ENCODE peak calls at places on chromosomes 6 and 20, in four cellular contexts. D, K, I and W are unnamed samples.

GRCh38 chr20:44208770-44209169 is 1.8 kb downstream of the OSER1 start:
- DNase-seq in D (no peak), K (no peak), I (no peak), W (no peak)

GRCh38 chr6:140073456-140073855 is 699.0 kb upstream of the CITED2 start:
- DNase-seq in D (no peak), K (no peak), I (no peak), W (peak)

GRCh38 chr6:157514659-157515496 is 133.9 kb downstream of the ZDHHC14 start:
- DNase-seq in D (no peak), K (no peak), I (no peak), W (peak)

GRCh38 chr6:47047479-47048411 is 5.6 kb upstream of the ADGRF1 start:
- DNase-seq in D (peak), K (peak), I (peak), W (peak)

GRCh38 chr6:26352315-26352714 is 12.7 kb upstream of the BTN3A2 start:
- DNase-seq in D (no peak), K (no peak), I (no peak), W (no peak)

GRCh38 chr6:122832515-122833228 is 43.6 kb downstream of the SMPDL3A start:
- DNase-seq in D (no peak), K (no peak), I (no peak), W (no peak)

GRCh38 chr6:9623985-9624384 is 790.9 kb downstream of the TFAP2A start:
- DNase-seq in D (no peak), K (no peak), I (no peak), W (no peak)

GRCh38 chr6:53717571-53717970 is 52.0 kb upstream of the KLHL31 start:
- DNase-seq in D (no peak), K (no peak), I (no peak), W (no peak)

GRCh38 chr6:12844284-12845223 is 128.0 kb downstream of the PHACTR1 start:
- DNase-seq in D (peak), K (no peak), I (no peak), W (peak)

GRCh38 chr6:16683524-16684194 is 77.6 kb downstream of the ATXN1 start:
- DNase-seq in D (no peak), K (peak), I (no peak), W (peak)

GRCh38 chr6:6661684-6662083 is 73.2 kb downstream of the LY86 start:
- DNase-seq in D (no peak), K (peak), I (peak), W (peak)

GRCh38 chr6:2866183-2866846 is 24.7 kb upstream of the SERPINB1 start:
- DNase-seq in D (no peak), K (no peak), I (no peak), W (no peak)

GRCh38 chr6:9745966-9746365 is 668.9 kb downstream of the TFAP2A start:
- DNase-seq in D (no peak), K (no peak), I (no peak), W (no peak)

DNA sequence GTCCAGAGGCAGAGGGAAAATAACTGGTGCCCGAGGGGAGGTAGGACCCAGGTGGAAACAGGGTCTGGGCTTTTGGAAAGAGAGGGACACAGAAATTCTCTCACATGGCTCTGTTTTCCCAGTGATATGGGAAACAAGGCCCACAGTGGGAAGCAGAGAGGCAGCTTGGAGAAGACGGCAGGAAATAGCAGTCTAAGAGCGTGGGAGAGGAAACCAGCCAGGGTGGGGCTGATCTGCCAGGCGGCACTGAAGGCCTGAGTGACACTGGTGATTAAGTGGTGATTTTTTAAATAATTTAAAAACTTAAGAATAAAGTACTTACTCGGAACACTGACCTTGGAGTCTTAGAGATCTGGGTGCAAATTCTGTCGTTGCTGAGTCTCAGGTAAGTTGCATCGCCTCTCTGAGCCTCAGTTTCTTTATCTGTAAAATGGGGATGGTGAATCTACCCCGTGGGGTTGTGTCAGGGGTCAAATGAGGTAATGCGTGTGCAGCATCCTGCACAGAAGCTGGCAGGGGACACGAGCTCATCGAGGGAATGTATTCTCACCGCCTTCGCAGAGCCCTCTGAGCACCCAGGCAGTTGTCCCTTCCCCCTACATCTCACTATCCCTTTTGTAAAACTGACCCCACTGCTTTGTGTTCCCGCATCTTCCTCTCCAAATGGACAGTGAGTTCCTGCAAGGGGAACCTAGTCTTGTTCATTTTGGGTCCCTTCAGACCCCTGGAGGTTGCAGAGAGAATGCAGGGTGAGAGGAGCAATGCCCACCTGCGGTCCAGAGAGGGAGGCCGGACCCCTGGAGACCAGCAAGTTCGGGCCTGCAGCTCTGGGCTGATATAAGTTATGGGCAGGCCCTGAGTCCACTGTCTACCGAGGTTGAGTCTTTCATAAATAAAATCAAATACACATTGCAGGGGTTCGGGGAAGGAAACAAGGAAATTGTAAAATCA is 228.6 kb upstream of the PMEPA1 start:
- DNase-seq in D (no peak), K (no peak), I (no peak), W (no peak)
- TF ChIP-seq CTCF in D (no peak), K (no peak), I (no peak), W (no peak)

GRCh38 chr20:53654932-53655674 is 61.5 kb upstream of the ZNF217 start:
- DNase-seq in D (peak), K (peak), I (peak), W (no peak)
- H3K4me3 ChIP-seq in D (peak), K (peak), I (no peak), W (no peak)

DNA sequence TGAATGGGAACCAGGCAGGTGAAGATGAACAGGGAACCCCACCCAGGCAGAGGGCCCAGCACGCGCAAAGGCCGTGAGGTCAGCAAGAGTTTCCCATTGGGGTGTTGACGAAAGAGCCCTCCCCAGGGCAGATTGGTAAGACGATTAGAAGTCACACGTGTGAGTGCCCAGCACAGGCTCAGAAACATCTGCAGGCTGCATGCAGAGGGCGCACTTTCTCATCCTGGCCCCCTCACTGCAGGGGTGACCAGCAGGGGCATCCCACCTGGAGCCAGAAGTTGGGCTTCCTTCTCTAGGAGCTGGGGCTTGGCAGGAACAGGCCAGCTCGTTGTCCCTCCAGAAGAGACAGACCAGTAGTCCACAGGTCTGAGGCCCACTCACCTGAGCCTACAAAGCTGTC is 38.4 kb downstream of the VSTM2L start:
- DNase-seq in D (no peak), K (no peak), I (peak), W (no peak)
- TF ChIP-seq CTCF in D (peak), K (no peak), I (no peak), W (no peak)

DNA sequence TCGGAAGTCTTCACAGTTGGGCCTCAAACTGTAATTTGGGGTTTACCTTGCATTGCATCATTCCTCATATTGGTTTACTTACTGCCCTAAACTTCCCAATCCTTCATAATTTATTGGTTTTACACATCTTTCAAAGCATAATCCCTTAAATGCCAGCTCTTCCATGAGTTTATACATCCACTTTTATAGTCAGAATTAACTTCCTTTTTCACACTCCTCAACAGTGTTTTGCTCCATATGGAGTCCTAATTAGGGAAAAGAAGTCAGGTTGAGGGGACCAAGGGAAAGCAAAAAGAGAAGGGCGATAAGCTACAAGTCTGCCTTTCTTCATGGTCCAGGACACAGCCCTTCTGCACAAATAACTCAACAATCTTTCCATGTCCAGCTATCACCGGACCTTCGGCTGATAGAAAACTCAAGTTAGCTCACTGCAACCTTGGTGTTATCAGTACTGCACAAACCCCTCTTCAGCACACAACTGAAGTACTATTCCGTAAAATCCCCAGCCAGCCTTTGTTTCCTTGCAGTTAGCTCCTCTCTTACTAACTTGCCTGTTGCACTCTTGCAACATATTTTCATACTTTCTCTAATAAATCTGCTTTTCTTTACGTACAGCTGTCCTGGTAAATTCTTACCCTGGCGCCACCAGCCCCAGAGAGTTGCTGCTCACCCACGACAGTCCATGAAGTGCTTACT is 2.0 kb downstream of the EEF1E1 start:
- DNase-seq in D (no peak), K (no peak), I (no peak), W (no peak)
- H3K4me3 ChIP-seq in D (peak), K (no peak), I (no peak), W (no peak)

GRCh38 chr20:41444821-41445220 is 78.2 kb upstream of the EMILIN3 start:
- DNase-seq in D (no peak), K (no peak), I (no peak), W (no peak)

GRCh38 chr20:41447026-41447425 is 80.4 kb upstream of the EMILIN3 start:
- DNase-seq in D (no peak), K (no peak), I (no peak), W (no peak)

GRCh38 chr20:41440882-41441281 is 74.3 kb upstream of the EMILIN3 start:
- DNase-seq in D (no peak), K (no peak), I (no peak), W (no peak)

GRCh38 chr20:41443667-41444066 is 77.0 kb upstream of the EMILIN3 start:
- DNase-seq in D (no peak), K (no peak), I (no peak), W (no peak)

GRCh38 chr20:41446471-41446870 is 79.9 kb upstream of the EMILIN3 start:
- DNase-seq in D (no peak), K (no peak), I (no peak), W (no peak)
- TF ChIP-seq CTCF in D (no peak), K (no peak), I (no peak), W (no peak)